ENCODE peak calls at places on chromosome 2, in four cellular contexts. C is stimulated activated effector memory CD8-positive, alpha-beta T cell treated with anti-CD3 and anti-CD28 coated beads, Interleukin-12 subunit alpha, Interleukin-12 subunit beta, amount 100 ng/mL, for 72 hours; B is mucosa of gallbladder; Q is sciatic nerve. L is an unnamed sample.

GRCh38 chr2:110876167-110876999 is 144.0 kb downstream of the ACOXL start:
- DNase-seq in B (no peak), C (peak; percentile 45), Q (no peak), L (no peak)

GRCh38 chr2:233486778-233487552 is 79.6 kb downstream of the USP40 start:
- DNase-seq in B (no peak), C (no peak), Q (no peak), L (no peak)

GRCh38 chr2:206211657-206212255 is 52.1 kb downstream of the EEF1B2 start:
- DNase-seq in C (no peak), B (no peak), Q (no peak), L (no peak)

GRCh38 chr2:99708231-99708630 is 218.4 kb upstream of the REV1 start:
- DNase-seq in Q (no peak), C (no peak), B (no peak), L (no peak)

GRCh38 chr2:163779970-163780597 is 44.3 kb upstream of the FIGN start:
- DNase-seq in Q (no peak), C (no peak), B (peak; percentile 72), L (peak; percentile 61)

GRCh38 chr2:128196026-128196822 is 105.2 kb downstream of the UGGT1 start:
- DNase-seq in Q (no peak), C (no peak), B (peak; percentile 41), L (no peak)

GRCh38 chr2:29323301-29323700 is 208.1 kb downstream of the CLIP4 start:
- DNase-seq in C (no peak), B (no peak), Q (no peak), L (no peak)

GRCh38 chr2:168731002-168731401 is 71.4 kb upstream of the NOSTRIN start:
- DNase-seq in Q (no peak), B (no peak), C (no peak), L (no peak)

GRCh38 chr2:117101613-117102012 is 712.9 kb upstream of the DDX18 start:
- DNase-seq in Q (no peak), B (no peak), C (no peak), L (no peak)

GRCh38 chr2:73984922-73985317 is 210 bp downstream of the TET3 start:
- DNase-seq in Q (peak; percentile 75), B (peak; percentile 46), C (peak; percentile 77), L (no peak)

GRCh38 chr2:208392300-208392699 is 14.3 kb upstream of the PTH2R start:
- DNase-seq in B (no peak), Q (no peak), C (no peak), L (no peak)

GRCh38 chr2:155815851-155816250 is 516.7 kb downstream of the NR4A2 start:
- DNase-seq in B (peak; percentile 15), C (no peak), Q (no peak), L (no peak)

GRCh38 chr2:50694798-50695197 is 337.1 kb downstream of the NRXN1 start:
- DNase-seq in Q (no peak), C (no peak), B (no peak), L (no peak)

GRCh38 chr2:152407204-152407721 is 72.3 kb downstream of the FMNL2 start:
- DNase-seq in B (no peak), Q (peak; percentile 68), C (no peak), L (no peak)

GRCh38 chr2:100924520-100925451 is 77.3 kb upstream of the RPL31 start:
- DNase-seq in C (peak; percentile 53), B (peak; percentile 30), Q (no peak), L (no peak)

GRCh38 chr2:175152242-175152641 is 15.8 kb downstream of the ATF2 start:
- DNase-seq in C (no peak), Q (no peak), B (no peak), L (no peak)

GRCh38 chr2:235360446-235360845 is 133.4 kb upstream of the AGAP1 start:
- DNase-seq in B (no peak), Q (no peak), C (no peak), L (no peak)

GRCh38 chr2:122748552-122749011 is 993.1 kb downstream of the TSN start:
- DNase-seq in C (no peak), B (no peak), Q (no peak), L (no peak)

GRCh38 chr2:41933585-41934322 is 114.1 kb upstream of the PKDCC start:
- DNase-seq in B (no peak), Q (no peak), C (no peak), L (no peak)

GRCh38 chr2:105615352-105615751 is 129.4 kb upstream of the NCK2 start:
- DNase-seq in B (no peak), Q (no peak), C (no peak), L (no peak)

GRCh38 chr2:81858998-81859397 is 1554.4 kb upstream of the LRRTM1 start:
- DNase-seq in Q (no peak), B (no peak), C (no peak), L (no peak)

GRCh38 chr2:238930216-238930615 is 82.3 kb downstream of the TWIST2 start:
- DNase-seq in C (no peak), Q (no peak), B (no peak), L (no peak)

GRCh38 chr2:199452200-199452990 is 5.3 kb downstream of the SATB2 start:
- DNase-seq in Q (no peak), B (no peak), C (no peak), L (no peak)

GRCh38 chr2:84427235-84428138 is 31.6 kb downstream of the SUCLG1 start:
- DNase-seq in Q (no peak), C (no peak), B (no peak), L (no peak)

GRCh38 chr2:96808176-96808837 is 7.8 kb upstream of the CNNM3 start:
- DNase-seq in B (no peak), C (no peak), Q (no peak), L (no peak)

GRCh38 chr2:86054539-86055082 is 51.1 kb downstream of the POLR1A start:
- DNase-seq in B (no peak), C (no peak), Q (no peak), L (no peak)

GRCh38 chr2:219184116-219184515 is 6.0 kb downstream of the RETREG2 start:
- DNase-seq in Q (no peak), B (no peak), C (no peak), L (no peak)

GRCh38 chr2:158637357-158637756 is 157.8 kb upstream of the DAPL1 start:
- DNase-seq in Q (no peak), C (no peak), B (no peak), L (no peak)

GRCh38 chr2:5932556-5933469 is 240.6 kb downstream of the SOX11 start:
- DNase-seq in C (no peak), Q (no peak), B (peak; percentile 75), L (no peak)

GRCh38 chr2:9358846-9359245 is 64.5 kb downstream of the ITGB1BP1 start:
- DNase-seq in B (no peak), Q (no peak), C (no peak), L (no peak)

GRCh38 chr2:24372033-24372432 is 11.7 kb upstream of the ITSN2 start:
- DNase-seq in Q (no peak), C (no peak), B (no peak), L (no peak)